ENCODE peak calls at places on chromosomes 16 and 17, in five cellular contexts. D is cardiac muscle cell, N is GM12878, A is ovary, X is sigmoid colon. L is an unnamed sample.

GRCh38 chr17:52227926-52228325 is 69.4 kb upstream of the CA10 start:
- DNase-seq in N (no peak), X (no peak), D (no peak), A (no peak), L (no peak)

GRCh38 chr17:4393806-4394205 is 27.3 kb upstream of the UBE2G1 start:
- DNase-seq in N (no peak), A (no peak), D (no peak), X (no peak), L (no peak)

GRCh38 chr16:73082608-73083007 is 34.7 kb upstream of the ZFHX3 start:
- DNase-seq in X (peak; percentile 77), A (no peak), N (no peak), D (peak; percentile 91), L (no peak)

GRCh38 chr16:67186550-67186950 is 2.8 kb upstream of the MATCAP1 start:
- DNase-seq in D (no peak), A (no peak), N (no peak), X (no peak), L (no peak)

GRCh38 chr17:48577946-48578615 is at the start of gene HOXB4:
- DNase-seq in D (no peak), N (peak; percentile 43), X (peak; percentile 95), A (no peak), L (peak; percentile 98)

GRCh38 chr17:19413725-19414124 is 2.7 kb downstream of the RNF112 start:
- DNase-seq in A (no peak), D (no peak), X (no peak), N (no peak), L (no peak)

GRCh38 chr17:2040219-2040827 is 1.5 kb upstream of the OVCA2 start:
- DNase-seq in N (no peak), X (no peak), D (no peak), A (no peak), L (no peak)

GRCh38 chr17:42585353-42585752 is 7.8 kb upstream of the PSMC3IP start:
- DNase-seq in N (no peak), D (peak; percentile 52), A (no peak), X (no peak), L (no peak)

GRCh38 chr16:89337965-89338364 is 120.5 kb downstream of the ZNF778 start:
- DNase-seq in X (no peak), A (no peak), D (no peak), N (no peak), L (no peak)

GRCh38 chr17:51423421-51424160 is 163.2 kb downstream of the UTP18 start:
- DNase-seq in A (no peak), N (no peak), D (no peak), X (no peak), L (no peak)

GRCh38 chr16:2044541-2044940 is 3.1 kb downstream of the NTHL1 start:
- DNase-seq in N (no peak), X (peak; percentile 63), A (no peak), D (no peak), L (no peak)

GRCh38 chr16:73000020-73000906 is 47.7 kb downstream of the ZFHX3 start:
- DNase-seq in A (no peak), X (peak; percentile 74), N (no peak), D (peak; percentile 57), L (no peak)

GRCh38 chr17:251531-251930 is 70.1 kb upstream of the DOC2B start:
- DNase-seq in D (no peak), X (peak; percentile 61), N (no peak), A (no peak), L (no peak)

GRCh38 chr17:33674685-33675084 is 381.6 kb upstream of the ASIC2 start:
- DNase-seq in N (peak; percentile 19), A (no peak), D (peak; percentile 63), X (no peak), L (no peak)

GRCh38 chr17:6721744-6722143 is 8.6 kb upstream of the SLC13A5 start:
- DNase-seq in N (no peak), X (no peak), D (no peak), A (no peak), L (peak; percentile 68)

GRCh38 chr17:4544135-4544651 is 11.0 kb downstream of the MYBBP1A start:
- DNase-seq in N (no peak), X (peak; percentile 61), A (no peak), D (no peak), L (no peak)

GRCh38 chr17:42754782-42755181 is 6.2 kb upstream of the RAMP2 start:
- DNase-seq in A (no peak), X (peak; percentile 90), D (no peak), N (no peak), L (no peak)

GRCh38 chr17:20998571-20999043 is 44.2 kb downstream of the USP22 start:
- DNase-seq in D (no peak), X (no peak), N (no peak), A (no peak), L (no peak)

GRCh38 chr17:47961406-47961805 is 3.7 kb upstream of the PRR15L start:
- DNase-seq in D (no peak), X (no peak), N (no peak), A (no peak), L (no peak)

GRCh38 chr17:43975898-43976297 is 22.2 kb upstream of the PYY start:
- DNase-seq in A (no peak), X (no peak), D (no peak), N (no peak), L (no peak)

GRCh38 chr17:83183150-83183820 is 103.9 kb downstream of the METRNL start:
- DNase-seq in D (peak; percentile 29), X (no peak), N (no peak), A (no peak), L (no peak)

GRCh38 chr17:79907855-79908254 is 68.6 kb upstream of the CBX4 start:
- DNase-seq in X (no peak), A (no peak), N (no peak), D (peak; percentile 32), L (no peak)

GRCh38 chr17:78117027-78117981 is 11.3 kb downstream of the TMC6 start:
- DNase-seq in X (no peak), A (no peak), N (no peak), D (no peak), L (no peak)

GRCh38 chr16:28321700-28322411 is 29.5 kb downstream of the SBK1 start:
- DNase-seq in X (no peak), A (no peak), D (peak; percentile 29), N (no peak), L (no peak)

GRCh38 chr17:16989230-16989952 is 17.5 kb upstream of the TNFRSF13B start:
- DNase-seq in A (no peak), X (peak; percentile 50), D (no peak), N (peak; percentile 87), L (no peak)

GRCh38 chr16:85910073-85910853 is 11.3 kb downstream of the IRF8 start:
- DNase-seq in D (no peak), N (no peak), X (no peak), A (no peak), L (no peak)

GRCh38 chr16:85911531-85911930 is 12.6 kb downstream of the IRF8 start:
- DNase-seq in N (no peak), A (no peak), X (no peak), D (no peak), L (no peak)

GRCh38 chr16:85908444-85908843 is 9.5 kb downstream of the IRF8 start:
- DNase-seq in N (peak; percentile 59), A (no peak), X (peak; percentile 34), D (no peak), L (no peak)

GRCh38 chr16:85910854-85911247 is 11.9 kb downstream of the IRF8 start:
- DNase-seq in A (no peak), D (no peak), X (no peak), N (no peak), L (no peak)

DNA sequence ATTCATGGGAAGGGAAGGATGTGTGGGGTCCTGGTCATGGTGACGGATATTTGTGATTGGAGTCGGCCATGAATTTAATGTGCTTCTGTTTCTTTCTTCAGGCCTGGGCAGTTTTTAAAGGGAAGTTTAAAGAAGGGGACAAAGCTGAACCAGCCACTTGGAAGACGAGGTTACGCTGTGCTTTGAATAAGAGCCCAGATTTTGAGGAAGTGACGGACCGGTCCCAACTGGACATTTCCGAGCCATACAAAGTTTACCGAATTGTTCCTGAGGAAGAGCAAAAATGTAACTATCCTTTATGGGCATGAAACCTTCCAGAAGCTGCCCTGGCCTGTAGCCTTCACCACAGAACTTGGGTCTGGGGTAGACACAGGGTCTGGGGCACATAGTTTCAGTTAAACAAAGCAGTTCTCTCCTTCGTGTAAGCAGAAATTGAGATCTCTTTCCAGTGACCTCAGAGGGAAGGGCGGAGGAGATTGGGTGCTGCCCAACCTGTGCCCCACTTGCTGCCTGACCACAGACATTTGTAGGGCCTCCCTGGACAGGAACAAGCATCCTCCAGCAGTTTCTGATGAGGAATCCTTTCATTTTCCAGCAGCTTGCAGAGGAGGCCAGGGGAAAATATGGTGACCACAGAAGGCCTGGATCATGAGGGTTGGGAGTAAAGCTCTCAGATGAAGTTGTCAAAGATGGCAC is 10.1 kb downstream of the IRF8 start:
- DNase-seq in A (no peak), X (peak; percentile 57), D (no peak), N (no peak), L (no peak)
- H3K4me1 ChIP-seq in A (peaks cover 6% of the 10 kb centered on the region), X (peaks cover 16% of the 10 kb centered on the region), D (no peaks in the 10 kb centered on the region), N (peaks cover 81% of the 10 kb centered on the region), L (no peaks in the 10 kb centered on the region)

DNA sequence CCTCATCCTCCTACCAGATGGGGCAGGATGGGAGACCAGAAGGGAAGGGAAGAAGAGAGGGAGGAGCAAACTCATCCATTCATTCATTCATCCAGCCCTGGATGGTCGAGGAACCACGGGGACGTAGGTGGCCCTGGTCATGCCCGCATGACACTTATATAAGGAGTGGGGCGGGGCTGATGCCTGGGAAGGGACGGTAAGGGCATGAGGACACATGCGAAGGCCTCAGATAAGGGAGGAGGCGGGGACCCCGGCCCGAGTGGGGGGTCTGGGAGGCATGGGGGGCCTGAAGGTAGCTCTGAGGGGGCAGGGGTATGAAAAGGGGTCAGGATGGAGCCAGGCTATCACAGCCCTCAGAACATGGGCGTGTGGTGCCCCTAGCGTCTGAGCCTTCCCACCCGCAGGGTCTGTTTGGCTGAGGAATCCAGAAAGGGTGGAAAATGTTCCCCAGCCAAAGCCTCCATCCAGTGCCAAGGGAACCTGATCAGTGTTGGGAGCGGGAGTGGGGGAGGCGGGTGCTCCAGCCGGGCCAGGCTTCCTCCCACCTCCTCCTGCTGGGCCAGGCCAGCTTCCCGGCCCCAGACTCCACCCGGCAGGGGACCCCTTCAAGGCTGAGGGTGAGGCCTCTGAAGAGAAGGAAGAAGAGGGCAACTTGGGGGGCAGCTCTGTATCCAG is 17.6 kb upstream of the CD79B start:
- DNase-seq in X (no peak), D (no peak), N (no peak), A (no peak), L (no peak)
- H3K4me1 ChIP-seq in X (no peaks in the 10 kb centered on the region), D (peaks cover 10% of the 10 kb centered on the region), N (peaks cover 31% of the 10 kb centered on the region), A (peaks cover 7% of the 10 kb centered on the region), L (no peaks in the 10 kb centered on the region)

GRCh38 chr16:53440125-53440524 is 5.9 kb downstream of the RBL2 start:
- DNase-seq in D (no peak), N (no peak), A (no peak), X (no peak), L (no peak)
- H3K4me1 ChIP-seq in D (no peaks in the 10 kb centered on the region), N (no peaks in the 10 kb centered on the region), A (no peaks in the 10 kb centered on the region), X (peaks cover 28% of the 10 kb centered on the region), L (peaks cover 13% of the 10 kb centered on the region)

GRCh38 chr17:30351730-30352129 is 17.9 kb upstream of the TMIGD1 start:
- DNase-seq in D (no peak), X (no peak), A (no peak), N (no peak), L (no peak)
- H3K4me1 ChIP-seq in D (no peaks in the 10 kb centered on the region), X (no peaks in the 10 kb centered on the region), A (no peaks in the 10 kb centered on the region), N (peaks cover 12% of the 10 kb centered on the region), L (no peaks in the 10 kb centered on the region)

GRCh38 chr17:76997981-76998531 is 129.9 kb downstream of the MGAT5B start:
- DNase-seq in N (peak; percentile 71), D (no peak), A (no peak), X (no peak), L (no peak)
- H3K4me1 ChIP-seq in N (peaks cover 22% of the 10 kb centered on the region), D (no peaks in the 10 kb centered on the region), A (no peaks in the 10 kb centered on the region), X (no peaks in the 10 kb centered on the region), L (no peaks in the 10 kb centered on the region)

L was measured in esophagus muscularis mucosa.